ENCODE peak calls at places on chromosome 12, in nine cellular contexts. M is non-pigmented ciliary epithelial cell; T is stimulated activated CD4-positive, alpha-beta T cell treated with anti-CD3 and anti-CD28 coated beads, Interleukin-1b, Interleukin-23, amount 100 ng/mL, for 24 hours; V is HTR-8/SVneo; K is T-cell; A is lung; U is D341Med; B is dermis microvascular lymphatic vessel endothelial cell; J is activated naive CD8-positive, alpha-beta T cell treated with anti-CD3 and anti-CD28 coated beads, Interleukin-2, amount 50 U/mL, for 24 hours. S is an unnamed sample.

GRCh38 chr12:123721245-123721644 is 9.1 kb downstream of the ATP6V0A2 start:
- DNase-seq in V (no peak), A (no peak), U (no peak), B (no peak), J (no peak), T (no peak), K (no peak), M (no peak), S (no peak)

GRCh38 chr12:65248656-65249633 is 29.5 kb upstream of the MSRB3 start:
- DNase-seq in T (no peak), J (no peak), A (no peak), K (no peak), B (peak), M (no peak), V (no peak), U (no peak), S (no peak)

GRCh38 chr12:100393202-100393601 is 36.3 kb downstream of the SLC17A8 start:
- DNase-seq in B (no peak), A (no peak), J (no peak), T (no peak), K (no peak), M (no peak), V (no peak), U (no peak), S (no peak)

GRCh38 chr12:49962861-49963765 is 1.4 kb downstream of the AQP5 start:
- DNase-seq in M (no peak), V (peak), J (no peak), A (peak), U (peak), K (no peak), B (peak), T (no peak), S (peak)

GRCh38 chr12:12398026-12398859 is 41.4 kb downstream of the BORCS5 start:
- DNase-seq in T (no peak), A (peak), B (peak), U (no peak), J (no peak), V (peak), K (no peak), M (peak), S (peak)

GRCh38 chr12:51817027-51817953 is 31.2 kb downstream of the FIGNL2 start:
- DNase-seq in U (no peak), K (no peak), V (no peak), J (no peak), A (no peak), T (no peak), M (no peak), B (no peak), S (no peak)

GRCh38 chr12:7093892-7094291 is 1.6 kb upstream of the C1R start:
- DNase-seq in M (no peak), K (no peak), B (no peak), J (no peak), T (no peak), U (peak), A (no peak), V (no peak), S (no peak)

GRCh38 chr12:20260864-20261263 is 107.5 kb upstream of the PDE3A start:
- DNase-seq in J (no peak), A (no peak), K (no peak), U (no peak), T (no peak), M (no peak), B (peak), V (no peak), S (no peak)

GRCh38 chr12:61272441-61272840 is 987.8 kb upstream of the USP15 start:
- DNase-seq in T (no peak), V (no peak), B (no peak), A (no peak), K (no peak), J (no peak), U (no peak), M (no peak), S (no peak)

GRCh38 chr12:122064034-122064777 is 14.3 kb upstream of the MLXIP start:
- DNase-seq in B (peak), U (peak), M (no peak), A (peak), J (peak), T (peak), V (peak), K (no peak), S (peak)

GRCh38 chr12:86772688-86773087 is 516.5 kb upstream of the MGAT4C start:
- DNase-seq in U (no peak), B (no peak), J (no peak), A (no peak), K (no peak), M (peak), T (no peak), V (no peak), S (no peak)

GRCh38 chr12:127944211-127944899 is 322.6 kb upstream of the TMEM132C start:
- DNase-seq in B (no peak), A (no peak), T (no peak), J (no peak), M (no peak), V (no peak), U (no peak), K (no peak), S (no peak)

S was measured in COLO829.